ENCODE peak calls at places on chromosome 7, in ten cellular contexts. H is spleen, Y is transverse colon, W is Peyer's patch, A is HCT116, K is body of pancreas, R is A549, Q is sigmoid colon, Z is ovary, O is tibial nerve. B is an unnamed sample.

GRCh38 chr7:82163586-82163985 is 280.0 kb downstream of the CACNA2D1 start:
- DNase-seq in A (no peak), R (no peak), Q (no peak), K (no peak), Z (no peak), Y (no peak), H (no peak), W (no peak), O (no peak), B (no peak)

GRCh38 chr7:155166673-155167370 is 96.7 kb downstream of the HTR5A start:
- DNase-seq in Z (no peak), K (no peak), R (no peak), O (no peak), A (peak), Y (peak), H (no peak), W (peak), Q (peak), B (no peak)

GRCh38 chr7:77425151-77426051 is 9.3 kb upstream of the GSAP start:
- DNase-seq in R (peak), K (no peak), Q (no peak), Z (no peak), H (no peak), W (no peak), A (peak), Y (no peak), O (no peak), B (no peak)

GRCh38 chr7:70595741-70596574 is 536.0 kb upstream of the GALNT17 start:
- DNase-seq in Y (peak), W (peak), O (no peak), H (no peak), R (no peak), K (no peak), Z (no peak), A (no peak), Q (no peak), B (peak)

GRCh38 chr7:40604601-40605438 is 470.0 kb downstream of the SUGCT start:
- DNase-seq in Z (peak), K (peak), O (peak), A (peak), H (peak), R (peak), Y (peak), W (no peak), Q (peak), B (no peak)

GRCh38 chr7:104328308-104328969 is at the start of gene LHFPL3:
- DNase-seq in K (no peak), A (no peak), Y (no peak), O (no peak), Z (no peak), Q (no peak), R (no peak), H (no peak), W (no peak), B (no peak)

GRCh38 chr7:130384371-130384801 is 4.1 kb downstream of the CPA1 start:
- DNase-seq in H (no peak), Y (no peak), Q (no peak), W (peak), A (no peak), R (no peak), Z (no peak), K (peak), O (no peak), B (no peak)

GRCh38 chr7:36763084-36763807 is 39.0 kb upstream of the AOAH start:
- DNase-seq in Y (no peak), H (no peak), A (no peak), W (no peak), K (no peak), R (peak), O (no peak), Z (no peak), Q (no peak), B (no peak)

GRCh38 chr7:31382722-31383121 is 42.2 kb upstream of the NEUROD6 start:
- DNase-seq in Y (no peak), W (no peak), H (no peak), K (no peak), Z (no peak), A (no peak), O (no peak), Q (no peak), R (no peak), B (no peak)

GRCh38 chr7:70072220-70072619 is 473.9 kb downstream of the AUTS2 start:
- DNase-seq in H (no peak), K (peak), O (no peak), A (no peak), Q (no peak), R (no peak), Y (no peak), Z (no peak), W (no peak), B (no peak)

GRCh38 chr7:128407751-128408708 is 1.8 kb downstream of the IMPDH1 start:
- DNase-seq in Z (no peak), H (no peak), O (no peak), Y (no peak), R (no peak), Q (no peak), W (no peak), K (no peak), A (no peak), B (no peak)

GRCh38 chr7:128410092-128410665 is 397 bp upstream of the IMPDH1 start:
- DNase-seq in O (peak), Q (peak), R (peak), Z (peak), Y (peak), H (peak), K (peak), W (no peak), A (peak), B (no peak)

GRCh38 chr7:128408709-128409434 is 910 bp downstream of the IMPDH1 start:
- DNase-seq in Q (peak), K (no peak), Y (no peak), R (no peak), Z (peak), O (peak), A (no peak), W (no peak), H (no peak), B (no peak)

GRCh38 chr7:128406986-128407589 is 2.7 kb downstream of the IMPDH1 start:
- DNase-seq in A (no peak), H (no peak), Q (no peak), Y (no peak), Z (no peak), K (no peak), O (no peak), W (no peak), R (no peak), B (no peak)

DNA sequence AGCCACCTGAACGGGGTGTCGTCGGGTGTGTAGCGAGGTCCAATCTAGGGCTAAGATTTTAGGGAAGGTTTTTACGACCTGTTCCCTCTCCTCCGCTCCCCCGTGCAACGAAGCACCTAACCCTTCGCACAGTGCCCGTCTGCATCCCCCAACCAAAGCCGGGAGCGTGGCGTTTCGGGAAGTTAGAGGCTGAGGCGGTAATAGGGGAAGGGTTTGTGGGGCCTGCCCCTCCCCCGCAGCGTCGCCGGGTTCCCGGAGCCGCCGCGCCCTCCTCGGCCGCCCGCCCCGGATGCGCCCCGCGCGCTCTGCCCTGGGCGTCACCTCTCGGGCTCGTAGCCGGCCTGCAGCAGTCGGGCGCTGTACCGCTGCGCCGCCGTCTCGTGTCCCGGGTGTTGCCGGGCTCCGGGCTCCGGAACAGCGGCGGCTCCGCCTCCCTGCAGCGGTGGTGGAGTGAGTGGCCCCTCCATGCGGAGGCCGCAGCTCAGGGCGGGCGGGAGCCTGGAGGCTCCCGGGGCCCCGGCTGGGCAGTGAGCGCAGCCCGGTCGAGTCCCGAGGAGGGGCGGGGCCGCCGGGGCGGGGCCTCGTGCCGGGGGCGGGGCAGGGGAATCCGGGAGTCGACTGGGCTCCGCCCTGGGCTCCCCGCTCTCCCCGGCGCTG is at the start of gene IMPDH1:
- DNase-seq in A (no peak), Y (peak), Q (peak), R (peak), K (peak), W (peak), O (peak), H (peak), Z (peak), B (peak)
- TF ChIP-seq POLR2A in A (peak), Y (peak), Q (no peak), R (peak), K (no peak), W (peak), O (peak), H (peak), Z (peak), B (no peak)

GRCh38 chr7:139133335-139134139 is 24.0 kb upstream of the ZC3HAV1 start:
- DNase-seq in Z (peak), Y (peak), K (peak), H (peak), R (peak), W (peak), A (peak), Q (peak), O (peak), B (peak)
- TF ChIP-seq POLR2A in Z (peak), Y (no peak), K (peak), H (no peak), R (peak), W (peak), A (peak), Q (no peak), O (no peak), B (no peak)

GRCh38 chr7:135512135-135512887 is 2.4 kb upstream of the CNOT4 start:
- DNase-seq in K (peak), A (peak), R (peak), Z (no peak), H (no peak), O (peak), Y (no peak), Q (no peak), W (no peak), B (no peak)

GRCh38 chr7:135508853-135509588 is 881 bp downstream of the CNOT4 start:
- DNase-seq in Q (no peak), H (no peak), R (peak), W (peak), A (no peak), O (peak), K (peak), Y (peak), Z (no peak), B (no peak)

GRCh38 chr7:135510603-135511183 is 791 bp upstream of the CNOT4 start:
- DNase-seq in R (peak), H (no peak), Z (no peak), K (no peak), O (peak), A (no peak), Y (no peak), W (no peak), Q (no peak), B (no peak)

GRCh38 chr7:135509589-135509838 is 388 bp downstream of the CNOT4 start:
- DNase-seq in Y (no peak), Q (no peak), K (no peak), A (no peak), O (no peak), W (no peak), R (no peak), Z (no peak), H (no peak), B (no peak)

GRCh38 chr7:135509839-135510602 is at the start of gene CNOT4:
- DNase-seq in A (peak), H (peak), R (peak), W (peak), K (peak), Z (peak), Y (peak), O (peak), Q (peak), B (peak)
- TF ChIP-seq POLR2A in A (peak), H (no peak), R (peak), W (peak), K (peak), Z (peak), Y (peak), O (peak), Q (peak), B (peak)

DNA sequence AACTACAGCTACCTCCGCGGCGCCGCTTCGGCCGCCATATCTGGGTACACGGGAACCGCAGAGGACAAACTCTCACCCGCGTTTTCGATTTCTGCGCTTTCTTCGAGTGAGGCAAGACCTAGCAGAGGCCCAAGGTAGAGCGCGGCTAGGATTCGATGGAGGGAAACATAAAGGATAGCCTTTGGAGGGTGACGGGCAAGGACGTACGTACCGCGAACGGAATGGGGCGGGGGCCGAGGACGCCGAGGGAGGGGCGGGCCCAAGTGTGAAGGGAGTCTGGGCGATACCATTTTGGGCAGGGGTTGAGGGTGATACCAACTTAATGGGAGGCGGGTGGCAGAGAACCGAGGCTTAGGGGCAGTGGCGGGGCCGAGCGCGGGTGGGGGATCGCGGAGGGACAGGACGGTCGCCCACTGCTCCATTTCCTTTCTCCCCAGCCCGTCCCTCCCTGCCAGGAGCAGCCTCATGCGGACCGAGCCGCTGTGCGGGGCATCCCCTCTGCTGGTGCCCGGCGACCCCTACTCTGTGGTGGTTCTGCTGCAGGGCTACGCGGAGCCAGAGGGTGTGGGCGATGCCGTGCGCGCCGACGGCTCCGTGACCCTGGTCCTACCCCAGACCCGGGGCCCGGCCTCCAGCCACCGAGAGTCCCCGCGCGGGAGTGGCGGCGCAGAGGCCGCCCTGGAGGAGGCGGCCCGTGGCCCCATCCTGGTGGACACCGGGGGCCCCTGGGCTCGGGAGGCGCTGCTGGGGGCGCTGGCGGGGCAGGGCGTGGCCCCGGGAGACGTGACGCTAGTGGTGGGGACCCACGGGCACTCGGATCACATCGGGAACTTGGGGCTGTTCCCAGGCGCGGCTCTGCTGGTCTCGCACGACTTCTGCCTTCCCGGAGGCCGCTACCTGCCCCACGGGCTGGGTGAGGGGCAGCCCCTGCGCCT is at the start of gene MBLAC1:
- DNase-seq in A (peak), Q (peak), H (peak), R (peak), O (peak), Y (peak), Z (peak), W (peak), K (peak), B (peak)
- TF ChIP-seq POLR2A in A (peak), Q (peak), H (peak), R (peak), O (no peak), Y (peak), Z (no peak), W (peak), K (peak), B (peak)

GRCh38 chr7:100611983-100612729 is at the start of gene MOSPD3:
- DNase-seq in W (peak), R (peak), A (peak), H (peak), Y (peak), Z (peak), K (peak), Q (peak), O (peak), B (peak)
- TF ChIP-seq POLR2A in W (peak), R (peak), A (peak), H (peak), Y (peak), Z (peak), K (peak), Q (peak), O (peak), B (peak)

GRCh38 chr7:139735466-139735865 is 42.3 kb downstream of the HIPK2 start:
- DNase-seq in K (no peak), H (no peak), Q (no peak), A (no peak), Y (no peak), R (no peak), O (no peak), W (peak), Z (no peak), B (no peak)

GRCh38 chr7:139738101-139738489 is 39.7 kb downstream of the HIPK2 start:
- DNase-seq in H (no peak), R (no peak), K (no peak), Z (no peak), A (no peak), O (no peak), W (no peak), Q (no peak), Y (no peak), B (no peak)

GRCh38 chr7:139738772-139739171 is 39.0 kb downstream of the HIPK2 start:
- DNase-seq in Z (no peak), Y (no peak), A (no peak), O (no peak), K (no peak), H (no peak), R (no peak), W (no peak), Q (no peak), B (no peak)

GRCh38 chr7:139735912-139736595 is 41.7 kb downstream of the HIPK2 start:
- DNase-seq in A (no peak), K (no peak), H (no peak), O (no peak), Y (no peak), Q (no peak), R (no peak), W (peak), Z (no peak), B (no peak)

GRCh38 chr7:139737221-139738100 is 40.3 kb downstream of the HIPK2 start:
- DNase-seq in Z (no peak), Q (no peak), H (no peak), R (no peak), Y (peak), K (no peak), A (no peak), W (peak), O (no peak), B (no peak)
- TF ChIP-seq POLR2A in Z (no peak), Q (no peak), H (no peak), R (no peak), Y (no peak), K (no peak), A (no peak), W (no peak), O (no peak), B (no peak)